ENCODE peak calls at places on chromosomes 12 and 14, in six cellular contexts. P is BE2C, W is fibroblast of pulmonary artery, E is GM12878, J is progenitor cell of endocrine pancreas, S is brain microvascular endothelial cell. R is an unnamed sample.

GRCh38 chr12:95908573-95908972 is 33.8 kb downstream of the CCDC38 start:
- DNase-seq in W (peak; percentile 79), J (no peak), S (no peak), P (no peak), E (no peak), R (no peak)

GRCh38 chr12:115752913-115753726 is 524.4 kb downstream of the MED13L start:
- DNase-seq in S (peak; percentile 63), J (no peak), W (peak; percentile 86), P (peak; percentile 66), E (peak; percentile 12), R (peak; percentile 17)

GRCh38 chr14:99655521-99655920 is 10.6 kb downstream of the HHIPL1 start:
- DNase-seq in J (no peak), W (peak; percentile 54), E (no peak), P (no peak), S (no peak), R (no peak)

GRCh38 chr14:100065942-100066574 is 836 bp downstream of the EVL start:
- DNase-seq in W (no peak), S (no peak), E (peak; percentile 94), P (no peak), J (no peak), R (no peak)

GRCh38 chr12:113214938-113215400 is 6.3 kb upstream of the TPCN1 start:
- DNase-seq in W (peak; percentile 98), J (no peak), E (peak; percentile 80), P (no peak), S (peak; percentile 97), R (no peak)

GRCh38 chr14:78152246-78153068 is 17.7 kb upstream of the NRXN3 start:
- DNase-seq in P (no peak), S (no peak), E (no peak), J (no peak), W (no peak), R (no peak)

GRCh38 chr14:84789012-84789411 is 740.9 kb upstream of the FLRT2 start:
- DNase-seq in S (no peak), J (no peak), P (no peak), E (no peak), W (no peak), R (no peak)

GRCh38 chr12:126879820-126880219 is 1387.2 kb upstream of the TMEM132C start:
- DNase-seq in W (no peak), J (no peak), P (no peak), S (no peak), E (no peak), R (no peak)

GRCh38 chr12:62640910-62641448 is 174.4 kb downstream of the MON2 start:
- DNase-seq in E (peak; percentile 27), J (no peak), W (peak; percentile 54), P (no peak), S (peak; percentile 75), R (no peak)

GRCh38 chr14:32006267-32007110 is 70.6 kb upstream of the ARHGAP5 start:
- DNase-seq in E (no peak), J (no peak), W (no peak), P (no peak), S (no peak), R (no peak)

GRCh38 chr14:61569783-61570182 is 125.5 kb upstream of the HIF1A start:
- DNase-seq in P (no peak), W (peak; percentile 99), E (no peak), S (peak; percentile 84), J (no peak), R (no peak)

GRCh38 chr12:86138770-86139169 is 117.4 kb downstream of the MGAT4C start:
- DNase-seq in W (peak; percentile 14), P (no peak), J (no peak), E (no peak), S (no peak), R (no peak)

GRCh38 chr12:98084950-98085349 is 430.4 kb upstream of the TMPO start:
- DNase-seq in S (no peak), E (no peak), J (no peak), P (no peak), W (no peak), R (no peak)

GRCh38 chr12:52007158-52007921 is 594 bp downstream of the TAMALIN start:
- DNase-seq in J (no peak), P (no peak), W (peak; percentile 45), E (no peak), S (no peak), R (no peak)

GRCh38 chr12:122394626-122395194 is 27.8 kb downstream of the CLIP1 start:
- DNase-seq in W (no peak), J (no peak), S (no peak), E (no peak), P (no peak), R (no peak)

GRCh38 chr12:99372257-99372933 is 275.2 kb upstream of the GARIN6 start:
- DNase-seq in E (no peak), J (no peak), S (no peak), W (no peak), P (no peak), R (no peak)

GRCh38 chr12:57531836-57532235 is 9.2 kb downstream of the MBD6 start:
- DNase-seq in E (no peak), S (no peak), W (no peak), P (no peak), J (no peak), R (no peak)

GRCh38 chr12:55729592-55730446 is 1.0 kb upstream of the CD63 start:
- DNase-seq in S (peak; percentile 95), J (peak; percentile 32), P (peak; percentile 94), W (peak; percentile 96), E (no peak), R (peak; percentile 86)

GRCh38 chr14:53306926-53307325 is 153.8 kb upstream of the DDHD1 start:
- DNase-seq in S (peak; percentile 15), E (no peak), J (no peak), P (no peak), W (peak; percentile 33), R (no peak)

GRCh38 chr14:53399057-53399456 is 245.9 kb upstream of the DDHD1 start:
- DNase-seq in E (no peak), W (peak; percentile 42), J (no peak), S (peak; percentile 82), P (no peak), R (no peak)

GRCh38 chr12:10214877-10215267 is 2.2 kb downstream of the GABARAPL1 start:
- DNase-seq in P (no peak), S (no peak), J (no peak), E (no peak), W (peak; percentile 29), R (no peak)

DNA sequence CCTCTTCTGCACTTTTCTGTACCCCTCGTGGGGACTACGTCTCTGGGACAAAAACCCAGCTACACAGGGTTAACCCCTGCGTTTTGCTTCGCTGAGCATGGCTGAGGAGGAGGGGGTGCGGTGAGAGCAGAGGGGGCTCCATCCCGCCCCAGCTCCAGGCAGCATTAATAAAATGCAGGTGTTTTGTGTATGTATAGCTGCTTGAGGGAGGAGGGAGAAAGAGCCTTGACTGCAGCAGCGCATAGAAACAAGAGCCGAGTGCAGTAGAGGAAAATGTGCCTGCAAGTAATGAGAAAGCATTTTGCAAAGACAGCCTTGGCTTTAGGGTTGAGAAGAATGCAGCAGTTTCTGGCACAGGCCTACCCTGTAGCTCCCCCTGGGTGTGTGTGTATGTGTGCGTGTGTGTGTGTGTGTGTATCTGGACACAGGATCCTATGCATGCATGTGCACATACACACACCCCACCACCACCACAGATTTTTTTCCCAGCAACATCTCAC is 103.9 kb downstream of the ZFP36L1 start:
- DNase-seq in S (peak; percentile 52), P (peak; percentile 27), J (no peak), W (peak; percentile 72), E (no peak), R (no peak)
- TF ChIP-seq CTCF in S (peak; percentile 32), P (peak; percentile 2), J (no peak), W (peak; percentile 1), E (no peak), R (no peak)

GRCh38 chr12:80708535-80709328 is 1.3 kb downstream of the MYF6 start:
- DNase-seq in S (no peak), W (peak; percentile 22), J (no peak), E (no peak), P (no peak), R (peak; percentile 48)

GRCh38 chr12:80707830-80708534 is 548 bp downstream of the MYF6 start:
- DNase-seq in J (no peak), E (no peak), P (no peak), S (no peak), W (no peak), R (peak; percentile 27)

GRCh38 chr12:80711866-80712265 is 4.4 kb downstream of the MYF6 start:
- DNase-seq in S (no peak), W (no peak), E (no peak), J (no peak), P (no peak), R (no peak)

GRCh38 chr12:80710727-80711066 is 3.3 kb downstream of the MYF6 start:
- DNase-seq in P (no peak), S (no peak), E (no peak), W (no peak), J (no peak), R (no peak)

DNA sequence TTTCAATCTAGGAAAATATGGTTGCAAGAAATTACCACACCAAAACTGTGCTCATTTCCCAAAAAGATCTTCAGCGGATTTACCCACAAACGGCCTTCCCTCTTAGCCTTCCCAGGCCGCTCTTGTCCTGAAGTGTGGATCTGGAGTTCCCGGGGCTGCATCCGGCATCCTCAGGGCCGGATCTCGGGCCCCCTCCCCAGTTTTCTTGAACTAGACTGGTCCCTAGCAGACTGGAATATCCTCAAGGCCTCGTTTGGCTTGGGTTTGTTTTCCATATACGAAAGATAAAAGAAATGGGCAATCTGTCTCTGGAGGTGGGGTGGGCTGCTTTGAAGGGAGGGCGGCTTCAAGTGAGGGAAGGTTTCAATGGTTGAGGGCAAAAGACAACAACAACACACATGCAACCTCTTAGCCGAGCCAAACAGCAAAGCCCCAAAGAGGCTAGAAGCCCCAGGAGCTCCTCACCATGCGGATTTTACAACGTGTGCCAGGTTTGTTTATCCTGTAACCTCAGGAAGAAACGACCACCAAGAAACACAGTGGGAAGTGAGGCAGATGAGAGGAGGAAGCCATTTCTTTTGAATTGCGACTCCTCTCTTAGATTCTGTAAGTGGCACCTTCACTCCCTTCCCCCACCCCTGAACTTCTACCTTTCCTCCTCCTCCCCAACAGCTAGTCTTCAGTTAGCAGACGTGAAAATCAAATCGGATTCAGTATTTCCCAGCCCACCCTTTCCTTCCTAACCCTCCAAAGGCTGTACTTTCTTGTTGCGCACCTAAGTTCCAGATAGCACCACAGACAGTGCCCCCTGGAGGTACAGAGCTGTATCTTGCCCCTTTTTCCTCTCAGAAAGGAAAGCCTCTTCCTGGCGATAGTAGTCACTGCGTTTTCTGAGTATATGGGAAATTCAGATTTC is 2.6 kb downstream of the MYF6 start:
- DNase-seq in S (no peak), J (no peak), P (no peak), E (no peak), W (peak; percentile 20), R (peak; percentile 50)
- TF ChIP-seq CTCF in S (peak; percentile 72), J (peak; percentile 59), P (peak; percentile 75), E (peak; percentile 59), W (peak; percentile 45), R (peak; percentile 74)

DNA sequence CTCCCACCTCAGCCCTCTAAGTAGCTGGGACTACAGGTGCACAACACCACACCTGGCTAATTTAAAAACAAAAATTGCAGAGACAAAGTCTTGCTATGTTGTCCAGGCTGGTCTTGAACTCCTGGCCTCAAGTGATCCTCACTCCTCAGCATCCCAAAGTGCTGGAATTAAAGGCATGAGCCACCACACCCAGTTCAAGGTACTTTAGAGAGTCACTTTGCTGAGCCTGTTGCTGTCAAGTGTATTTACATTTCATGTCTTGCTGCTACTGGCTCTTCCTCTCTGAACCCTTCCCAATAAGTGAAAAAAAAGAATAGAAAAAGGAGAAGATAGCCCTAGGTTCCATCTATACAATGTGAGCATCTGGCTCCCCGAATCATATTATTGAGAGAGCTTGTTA is 38.4 kb downstream of the SLCO1A2 start:
- DNase-seq in J (no peak), S (no peak), E (no peak), P (no peak), W (no peak), R (no peak)
- TF ChIP-seq CTCF in J (no peak), S (no peak), E (no peak), P (no peak), W (no peak), R (no peak)

GRCh38 chr14:24595046-24595808 is 14.3 kb downstream of the GZMH start:
- DNase-seq in S (no peak), J (no peak), W (no peak), E (no peak), P (no peak), R (no peak)

GRCh38 chr14:24597403-24597802 is 12.1 kb downstream of the GZMH start:
- DNase-seq in S (no peak), J (no peak), P (no peak), E (no peak), W (no peak), R (no peak)
- TF ChIP-seq CTCF in S (no peak), J (no peak), P (no peak), E (no peak), W (no peak), R (no peak)